ENCODE peak calls at places on chromosomes 2 and 18, in eight cellular contexts. N is endodermal cell, V is osteoblast, P is neural progenitor cell, H is upper lobe of right lung, G is Karpas-422, X is left ventricle myocardium inferior, A is prostate gland. T is an unnamed sample.

GRCh38 chr2:101717041-101717817 is 19.7 kb downstream of the MAP4K4 start:
- DNase-seq in X (no peak), N (peak; percentile 60), A (no peak), P (no peak), V (no peak), G (peak; percentile 79), H (no peak), T (no peak)

GRCh38 chr2:121489284-121489683 is 41.4 kb upstream of the RNU4ATAC start:
- DNase-seq in G (no peak), X (no peak), A (peak; percentile 13), H (no peak), V (no peak), N (no peak), P (no peak), T (no peak)

GRCh38 chr18:76801567-76802505 is 20.5 kb upstream of the ZNF236 start:
- DNase-seq in P (peak; percentile 70), X (peak; percentile 59), G (peak; percentile 88), H (peak; percentile 84), A (peak; percentile 32), V (peak; percentile 96), N (peak; percentile 85), T (peak; percentile 95)

GRCh38 chr2:236601306-236602202 is 31.9 kb downstream of the ACKR3 start:
- DNase-seq in G (no peak), H (no peak), A (no peak), P (no peak), X (no peak), V (no peak), N (no peak), T (no peak)

GRCh38 chr2:241900251-241901017 is 30.9 kb downstream of the RTP5 start:
- DNase-seq in N (peak; percentile 31), V (peak; percentile 65), H (peak; percentile 53), G (no peak), A (no peak), X (no peak), P (no peak), T (peak; percentile 41)

GRCh38 chr2:28152585-28153284 is 239.9 kb upstream of the FOSL2 start:
- DNase-seq in X (no peak), N (no peak), A (no peak), H (no peak), V (no peak), P (no peak), G (no peak), T (no peak)

GRCh38 chr18:44181951-44182350 is 498.7 kb upstream of the SETBP1 start:
- DNase-seq in V (no peak), X (no peak), H (no peak), P (no peak), N (no peak), A (no peak), G (no peak), T (no peak)

GRCh38 chr18:35344736-35345459 is 678 bp upstream of the ZNF24 start:
- DNase-seq in H (no peak), A (no peak), P (no peak), X (no peak), N (no peak), G (no peak), V (no peak), T (peak; percentile 8)

GRCh38 chr2:150178591-150178990 is 308.9 kb downstream of the RND3 start:
- DNase-seq in V (no peak), A (no peak), X (no peak), G (no peak), P (no peak), N (no peak), H (no peak), T (no peak)

GRCh38 chr2:88857951-88858406 is 166.5 kb downstream of the RPIA start:
- DNase-seq in H (no peak), G (peak; percentile 87), P (no peak), V (no peak), A (no peak), X (no peak), N (no peak), T (peak; percentile 57)

GRCh38 chr2:145961846-145962245 is 1441.9 kb upstream of the ZEB2 start:
- DNase-seq in H (no peak), N (no peak), A (no peak), X (no peak), G (no peak), P (no peak), V (peak; percentile 83), T (no peak)

GRCh38 chr2:239727776-239728600 is 297.2 kb downstream of the NDUFA10 start:
- DNase-seq in G (no peak), V (peak; percentile 88), N (no peak), H (peak; percentile 63), P (no peak), A (no peak), X (peak; percentile 40), T (no peak)

GRCh38 chr2:134407154-134407890 is 153.4 kb downstream of the MGAT5 start:
- DNase-seq in V (no peak), A (no peak), X (no peak), N (no peak), P (no peak), H (no peak), G (no peak), T (no peak)

GRCh38 chr2:202604699-202605098 is 30.1 kb upstream of the FAM117B start:
- DNase-seq in H (no peak), P (no peak), N (no peak), V (no peak), X (no peak), A (no peak), G (no peak), T (no peak)

GRCh38 chr2:70830333-70830732 is 5.3 kb downstream of the CD207 start:
- DNase-seq in V (peak; percentile 14), G (no peak), A (no peak), H (peak; percentile 39), P (no peak), N (no peak), X (peak; percentile 19), T (no peak)

GRCh38 chr2:74845217-74845751 is 11.4 kb downstream of the HK2 start:
- DNase-seq in A (peak; percentile 95), P (peak; percentile 18), G (no peak), H (peak; percentile 91), N (peak; percentile 69), X (peak; percentile 69), V (peak; percentile 91), T (no peak)

GRCh38 chr2:227513113-227513512 is 41.2 kb downstream of the AGFG1 start:
- DNase-seq in G (no peak), V (no peak), N (no peak), P (no peak), X (no peak), H (no peak), A (no peak), T (no peak)

GRCh38 chr2:55966431-55967118 is 43.0 kb upstream of the EFEMP1 start:
- DNase-seq in A (no peak), N (no peak), H (no peak), P (no peak), X (peak; percentile 53), G (no peak), V (no peak), T (no peak)

GRCh38 chr2:129935118-129935517 is 44.3 kb upstream of the RAB6C start:
- DNase-seq in V (no peak), X (no peak), G (no peak), A (no peak), P (peak; percentile 25), H (no peak), N (peak; percentile 71), T (no peak)

GRCh38 chr18:58196881-58197872 is 153.2 kb downstream of the NEDD4L start:
- DNase-seq in N (no peak), H (no peak), X (no peak), P (no peak), V (no peak), A (peak; percentile 45), G (no peak), T (no peak)

DNA sequence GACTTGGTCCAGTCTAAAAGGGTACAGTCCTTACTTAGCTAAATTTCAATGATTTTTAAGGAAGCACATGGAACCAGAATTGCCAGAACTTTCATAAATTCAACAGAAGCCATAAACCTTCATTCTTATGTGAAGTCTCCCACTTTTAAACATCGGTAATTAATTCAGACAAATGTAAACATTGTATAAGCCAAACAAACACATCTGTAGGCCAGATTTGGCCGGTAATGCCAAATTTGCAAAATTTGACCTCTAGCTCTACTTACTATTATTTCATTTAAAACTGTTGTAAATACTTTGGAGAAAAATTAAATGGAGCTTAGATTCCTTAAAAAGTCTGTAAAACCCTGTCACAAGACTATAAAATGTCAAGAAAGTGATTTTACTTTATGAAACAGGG is 83.2 kb upstream of the GALNT5 start:
- DNase-seq in N (no peak), X (no peak), G (no peak), A (no peak), P (no peak), H (no peak), V (no peak), T (no peak)
- H3K36me3 ChIP-seq in N (no peaks in the 10 kb centered on the region), X (no peaks in the 10 kb centered on the region), G (no peaks in the 10 kb centered on the region), A (no peaks in the 10 kb centered on the region), P (no peaks in the 10 kb centered on the region), H (no peaks in the 10 kb centered on the region), V (no peaks in the 10 kb centered on the region), T (no peaks in the 10 kb centered on the region)

DNA sequence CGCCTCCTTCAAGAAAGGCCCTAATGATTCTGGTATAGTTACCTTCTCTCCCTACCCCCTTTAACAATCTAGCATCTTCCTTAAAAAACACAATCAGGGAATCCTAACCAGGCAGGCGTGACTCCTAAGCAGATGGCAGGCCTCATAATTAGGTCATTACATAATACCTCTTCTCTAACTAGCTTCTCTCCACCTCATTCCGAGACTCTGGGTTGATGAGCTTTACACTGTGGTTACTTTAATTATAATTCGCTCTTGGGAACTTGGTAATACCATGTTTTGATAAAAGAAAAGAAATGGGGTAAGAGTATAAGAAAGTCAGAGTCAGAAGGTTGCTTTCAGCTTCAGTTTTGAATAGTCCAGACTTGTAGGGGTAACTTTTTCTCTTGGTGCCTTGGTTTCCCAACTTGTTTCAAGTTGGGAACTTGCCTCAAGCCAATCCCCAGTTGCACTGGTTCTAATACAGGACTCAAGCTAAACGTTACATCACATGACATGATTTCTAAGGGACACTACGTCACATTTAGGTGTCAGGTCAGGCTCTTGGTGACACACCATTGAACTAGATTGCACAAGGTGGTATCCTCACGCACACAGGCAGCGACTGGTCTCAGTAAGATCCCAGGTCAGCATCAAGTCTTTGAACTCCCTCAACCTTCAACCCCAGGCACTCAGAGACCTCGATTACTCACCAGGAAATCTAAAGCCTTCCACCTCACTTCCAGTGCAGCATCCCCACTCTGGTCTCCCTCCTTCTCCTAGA is 59.2 kb downstream of the AAK1 start:
- DNase-seq in N (no peak), V (no peak), G (no peak), X (no peak), P (no peak), A (no peak), H (no peak), T (no peak)
- H3K4me3 ChIP-seq in N (no peak overlapping the region), V (no peak overlapping the region), G (no peak overlapping the region), X (no peak overlapping the region), P (no peak overlapping the region), A (no peak overlapping the region), H (no peak overlapping the region), T (no peak overlapping the region)

GRCh38 chr2:230050151-230050550 is 18.6 kb downstream of the SLC16A14 start:
- DNase-seq in V (no peak), X (no peak), N (no peak), P (no peak), A (peak; percentile 57), G (no peak), H (no peak), T (no peak)
- H3K36me3 ChIP-seq in V (no peaks in the 10 kb centered on the region), X (no peaks in the 10 kb centered on the region), N (no peaks in the 10 kb centered on the region), P (no peaks in the 10 kb centered on the region), A (no peaks in the 10 kb centered on the region), G (no peaks in the 10 kb centered on the region), H (no peaks in the 10 kb centered on the region), T (no peaks in the 10 kb centered on the region)

DNA sequence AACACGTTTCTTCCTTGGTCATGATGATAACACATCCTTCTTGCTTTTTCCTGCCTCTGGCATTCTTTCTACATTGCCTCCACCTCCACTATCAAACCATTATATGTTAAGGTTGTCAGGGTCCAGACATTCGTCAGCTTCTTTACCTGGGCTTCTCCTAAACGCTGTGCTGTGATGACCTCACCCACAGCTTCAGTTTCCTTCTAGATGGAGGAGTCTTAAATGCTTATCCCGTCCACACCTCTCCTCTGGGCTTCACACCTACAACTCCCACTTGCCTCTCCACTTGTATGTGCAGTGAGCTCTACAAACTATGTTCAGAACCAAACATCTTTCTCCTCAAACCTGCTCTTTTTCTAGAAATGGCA is 666 bp upstream of the STAT1 start:
- DNase-seq in P (no peak), A (no peak), V (no peak), N (no peak), X (no peak), H (no peak), G (peak; percentile 45), T (peak; percentile 8)
- H3K4me3 ChIP-seq in P (peak overlapping the region; percentile 77), A (peak overlapping the region; percentile 99), V (peak overlapping the region; percentile 92), N (peak overlapping the region; percentile 84), X (peak overlapping the region; percentile 79), H (peak overlapping the region; percentile 67), G (peak overlapping the region; percentile 79), T (peak overlapping the region; percentile 61)